ENCODE peak calls at places on chromosome 1, in ten cellular contexts. N is nephron progenitor cell, L is GM12864, M is heart left ventricle, O is lower lobe of right lung, V is ACHN, P is mesenchymal stem cell, E is LNCaP clone FGC, T is mucosa of descending colon, Z is NCI-H1092. U is an unnamed sample.

GRCh38 chr1:187956975-187957374 is 1128.2 kb downstream of the PLA2G4A start:
- DNase-seq in N (no peak), L (no peak), M (no peak), O (no peak), V (no peak), P (no peak), E (peak), T (no peak), Z (no peak), U (no peak)

GRCh38 chr1:6260433-6260934 is 414 bp downstream of the GPR153 start:
- DNase-seq in N (peak), L (no peak), M (no peak), O (no peak), V (peak), P (peak), E (no peak), T (no peak), Z (no peak), U (no peak)

GRCh38 chr1:166133857-166134256 is 32.9 kb downstream of the FAM78B start:
- DNase-seq in N (no peak), L (no peak), M (no peak), O (no peak), V (no peak), P (no peak), E (no peak), T (no peak), Z (no peak), U (no peak)

GRCh38 chr1:96834986-96835385 is 113.4 kb downstream of the PTBP2 start:
- DNase-seq in N (no peak), L (no peak), M (no peak), O (no peak), V (no peak), P (no peak), E (no peak), T (no peak), Z (no peak), U (no peak)

GRCh38 chr1:2215909-2216766 is 12.0 kb upstream of the SKI start:
- DNase-seq in N (no peak), L (no peak), M (peak), O (no peak), V (no peak), P (no peak), E (no peak), T (peak), Z (no peak), U (no peak)

GRCh38 chr1:163170975-163171676 is 31.6 kb downstream of the RGS5 start:
- DNase-seq in N (no peak), L (no peak), M (no peak), O (no peak), V (peak), P (peak), E (no peak), T (no peak), Z (no peak), U (peak)

GRCh38 chr1:244052011-244052727 is 1.1 kb downstream of the ZBTB18 start:
- DNase-seq in N (no peak), L (no peak), M (no peak), O (no peak), V (peak), P (peak), E (no peak), T (no peak), Z (peak), U (no peak)

GRCh38 chr1:46401964-46402626 is 8.0 kb downstream of the FAAH start:
- DNase-seq in N (no peak), L (no peak), M (peak), O (peak), V (peak), P (peak), E (peak), T (peak), Z (no peak), U (peak)

GRCh38 chr1:234164098-234164709 is 209.1 kb upstream of the COA6 start:
- DNase-seq in N (no peak), L (no peak), M (no peak), O (no peak), V (no peak), P (no peak), E (no peak), T (no peak), Z (no peak), U (no peak)

GRCh38 chr1:222557574-222557973 is 9.7 kb upstream of the HHIPL2 start:
- DNase-seq in N (no peak), L (no peak), M (no peak), O (no peak), V (no peak), P (no peak), E (no peak), T (no peak), Z (no peak), U (no peak)